ENCODE peak calls at places on chromosomes 3 and 15, in four cellular contexts. U is left colon, Q is GM13977, X is NCI-H2029 treated with DMSO at 0.1 percent for 48 hours. I is an unnamed sample.

GRCh38 chr3:132117642-132118041 is 82.8 kb upstream of the CPNE4 start:
- DNase-seq in U (no peak), Q (no peak), X (no peak), I (no peak)

GRCh38 chr15:39016706-39017105 is 452.1 kb upstream of the RASGRP1 start:
- DNase-seq in U (no peak), Q (no peak), X (no peak), I (no peak)

GRCh38 chr3:174355505-174355904 is 503.6 kb upstream of the NAALADL2 start:
- DNase-seq in U (no peak), Q (no peak), X (peak), I (no peak)

GRCh38 chr3:129611812-129612349 is 5.4 kb upstream of the PLXND1 start:
- DNase-seq in U (no peak), Q (no peak), X (no peak), I (no peak)

GRCh38 chr3:129106320-129106719 is 15.3 kb downstream of the RAB43 start:
- DNase-seq in U (no peak), Q (no peak), X (no peak), I (no peak)

GRCh38 chr3:8937064-8938020 is 25.9 kb downstream of the RAD18 start:
- DNase-seq in U (no peak), Q (no peak), X (no peak), I (no peak)

GRCh38 chr3:134765468-134765867 is 29.6 kb upstream of the EPHB1 start:
- DNase-seq in U (no peak), Q (no peak), X (no peak), I (no peak)

GRCh38 chr3:185960518-185961288 is 22.9 kb upstream of the TRA2B start:
- DNase-seq in U (peak), Q (no peak), X (no peak), I (no peak)

GRCh38 chr15:60760646-60761504 is 281.9 kb upstream of the ICE2 start:
- DNase-seq in U (no peak), Q (no peak), X (no peak), I (no peak)

GRCh38 chr3:112117826-112118571 is 15.0 kb downstream of the GCSAM start:
- DNase-seq in U (peak), Q (no peak), X (no peak), I (no peak)

GRCh38 chr15:43100971-43101370 is 4.9 kb downstream of the UBR1 start:
- DNase-seq in U (no peak), Q (no peak), X (no peak), I (no peak)

GRCh38 chr15:32849769-32850668 is 132.2 kb downstream of the GREM1 start:
- DNase-seq in U (no peak), Q (no peak), X (no peak), I (no peak)

GRCh38 chr15:63986751-63987341 is 59.4 kb downstream of the DAPK2 start:
- DNase-seq in U (no peak), Q (peak), X (no peak), I (no peak)

GRCh38 chr15:92801774-92802464 is 98.2 kb upstream of the CHD2 start:
- DNase-seq in U (no peak), Q (no peak), X (no peak), I (no peak)

GRCh38 chr15:57923750-57924149 is 141.8 kb downstream of the ALDH1A2 start:
- DNase-seq in U (no peak), Q (no peak), X (no peak), I (no peak)

GRCh38 chr15:59741274-59741906 is 52.3 kb upstream of the BNIP2 start:
- DNase-seq in U (no peak), Q (peak), X (peak), I (no peak)

GRCh38 chr3:56890448-56891083 is 88.8 kb upstream of the ARHGEF3 start:
- DNase-seq in U (no peak), Q (no peak), X (no peak), I (peak)

GRCh38 chr3:177055557-177056290 is 141.6 kb downstream of the TBL1XR1 start:
- DNase-seq in U (no peak), Q (no peak), X (no peak), I (no peak)

I was measured in naive thymus-derived CD4-positive, alpha-beta T cell.